ENCODE peak calls at places on chromosome 16, in five cellular contexts. One of them, this sample, is unnamed.
A peak's percentile ranks its signal among the peaks of the same experiment; 100 is the strongest.

GRCh38 chr16:27526169-27526568 is 23.5 kb downstream of the GTF3C1 start:
- DNase-seq in GM04504: no peak
- DNase-seq in stimulated activated CD4-positive, alpha-beta T cell treated with anti-CD3 and anti-CD28 coated beads, TNF-alpha, amount 100 ng/mL, for 4 hours: no peak
- DNase-seq in Daoy: no peak
- DNase-seq in HTR-8/SVneo: no peak
- DNase-seq in this sample: no peak

GRCh38 chr16:53982631-53983042 is 278.7 kb downstream of the FTO start:
- DNase-seq in GM04504: no peak
- DNase-seq in stimulated activated CD4-positive, alpha-beta T cell treated with anti-CD3 and anti-CD28 coated beads, TNF-alpha, amount 100 ng/mL, for 4 hours: no peak
- DNase-seq in Daoy: no peak
- DNase-seq in HTR-8/SVneo: no peak
- DNase-seq in this sample: no peak

GRCh38 chr16:81366316-81366932 is 51.7 kb downstream of the GAN start:
- DNase-seq in GM04504: peak; percentile 21
- DNase-seq in stimulated activated CD4-positive, alpha-beta T cell treated with anti-CD3 and anti-CD28 coated beads, TNF-alpha, amount 100 ng/mL, for 4 hours: no peak
- DNase-seq in Daoy: peak; percentile 19
- DNase-seq in HTR-8/SVneo: peak; percentile 43
- DNase-seq in this sample: peak; percentile 28

GRCh38 chr16:22291860-22292692 is 5.1 kb upstream of the POLR3E start:
- DNase-seq in GM04504: no peak
- DNase-seq in stimulated activated CD4-positive, alpha-beta T cell treated with anti-CD3 and anti-CD28 coated beads, TNF-alpha, amount 100 ng/mL, for 4 hours: no peak
- DNase-seq in Daoy: no peak
- DNase-seq in HTR-8/SVneo: no peak
- DNase-seq in this sample: no peak

GRCh38 chr16:47309581-47310312 is 151.1 kb downstream of the ITFG1 start:
- DNase-seq in GM04504: no peak
- DNase-seq in stimulated activated CD4-positive, alpha-beta T cell treated with anti-CD3 and anti-CD28 coated beads, TNF-alpha, amount 100 ng/mL, for 4 hours: no peak
- DNase-seq in Daoy: no peak
- DNase-seq in HTR-8/SVneo: no peak
- DNase-seq in this sample: no peak

GRCh38 chr16:777826-778225 is 10.4 kb downstream of the RPUSD1 start:
- DNase-seq in GM04504: no peak
- DNase-seq in stimulated activated CD4-positive, alpha-beta T cell treated with anti-CD3 and anti-CD28 coated beads, TNF-alpha, amount 100 ng/mL, for 4 hours: no peak
- DNase-seq in Daoy: peak; percentile 65
- DNase-seq in HTR-8/SVneo: no peak
- DNase-seq in this sample: no peak

GRCh38 chr16:83968891-83969672 is 1.0 kb downstream of the NECAB2 start:
- DNase-seq in GM04504: no peak
- DNase-seq in stimulated activated CD4-positive, alpha-beta T cell treated with anti-CD3 and anti-CD28 coated beads, TNF-alpha, amount 100 ng/mL, for 4 hours: no peak
- DNase-seq in Daoy: no peak
- DNase-seq in HTR-8/SVneo: no peak
- DNase-seq in this sample: no peak

GRCh38 chr16:83344014-83344413 is 463.8 kb upstream of the HSBP1 start:
- DNase-seq in GM04504: peak; percentile 89
- DNase-seq in stimulated activated CD4-positive, alpha-beta T cell treated with anti-CD3 and anti-CD28 coated beads, TNF-alpha, amount 100 ng/mL, for 4 hours: no peak
- DNase-seq in Daoy: peak; percentile 77
- DNase-seq in HTR-8/SVneo: peak; percentile 71
- DNase-seq in this sample: peak; percentile 55

GRCh38 chr16:46782320-46782719 is 34.2 kb upstream of the MYLK3 start:
- DNase-seq in GM04504: no peak
- DNase-seq in stimulated activated CD4-positive, alpha-beta T cell treated with anti-CD3 and anti-CD28 coated beads, TNF-alpha, amount 100 ng/mL, for 4 hours: no peak
- DNase-seq in Daoy: no peak
- DNase-seq in HTR-8/SVneo: no peak
- DNase-seq in this sample: no peak

GRCh38 chr16:74485916-74486315 is 64.6 kb upstream of the CLEC18B start:
- DNase-seq in GM04504: no peak
- DNase-seq in stimulated activated CD4-positive, alpha-beta T cell treated with anti-CD3 and anti-CD28 coated beads, TNF-alpha, amount 100 ng/mL, for 4 hours: no peak
- DNase-seq in Daoy: no peak
- DNase-seq in HTR-8/SVneo: no peak
- DNase-seq in this sample: no peak

GRCh38 chr16:11370084-11370931 is 25.0 kb downstream of the RMI2 start:
- DNase-seq in GM04504: no peak
- DNase-seq in stimulated activated CD4-positive, alpha-beta T cell treated with anti-CD3 and anti-CD28 coated beads, TNF-alpha, amount 100 ng/mL, for 4 hours: no peak
- DNase-seq in Daoy: no peak
- DNase-seq in HTR-8/SVneo: no peak
- DNase-seq in this sample: no peak

GRCh38 chr16:3190949-3191353 is 2.9 kb downstream of the OR1F1 start:
- DNase-seq in GM04504: no peak
- DNase-seq in stimulated activated CD4-positive, alpha-beta T cell treated with anti-CD3 and anti-CD28 coated beads, TNF-alpha, amount 100 ng/mL, for 4 hours: no peak
- DNase-seq in Daoy: no peak
- DNase-seq in HTR-8/SVneo: no peak
- DNase-seq in this sample: no peak

GRCh38 chr16:16019488-16019887 is 70.1 kb downstream of the ABCC1 start:
- DNase-seq in GM04504: peak; percentile 45
- DNase-seq in stimulated activated CD4-positive, alpha-beta T cell treated with anti-CD3 and anti-CD28 coated beads, TNF-alpha, amount 100 ng/mL, for 4 hours: no peak
- DNase-seq in Daoy: peak; percentile 78
- DNase-seq in HTR-8/SVneo: peak; percentile 38
- DNase-seq in this sample: no peak

GRCh38 chr16:2056077-2056476 is 8.3 kb downstream of the TSC2 start:
- DNase-seq in GM04504: no peak
- DNase-seq in stimulated activated CD4-positive, alpha-beta T cell treated with anti-CD3 and anti-CD28 coated beads, TNF-alpha, amount 100 ng/mL, for 4 hours: no peak
- DNase-seq in Daoy: no peak
- DNase-seq in HTR-8/SVneo: no peak
- DNase-seq in this sample: peak; percentile 14

GRCh38 chr16:27174798-27175197 is 28.5 kb upstream of the KDM8 start:
- DNase-seq in GM04504: no peak
- DNase-seq in stimulated activated CD4-positive, alpha-beta T cell treated with anti-CD3 and anti-CD28 coated beads, TNF-alpha, amount 100 ng/mL, for 4 hours: no peak
- DNase-seq in Daoy: peak; percentile 7
- DNase-seq in HTR-8/SVneo: peak; percentile 21
- DNase-seq in this sample: peak; percentile 6

GRCh38 chr16:1808691-1809090 is 15.2 kb upstream of the IGFALS start:
- DNase-seq in GM04504: no peak
- DNase-seq in stimulated activated CD4-positive, alpha-beta T cell treated with anti-CD3 and anti-CD28 coated beads, TNF-alpha, amount 100 ng/mL, for 4 hours: no peak
- DNase-seq in Daoy: no peak
- DNase-seq in HTR-8/SVneo: no peak
- DNase-seq in this sample: no peak

GRCh38 chr16:54178491-54178976 is 108.1 kb downstream of the IRX3 start:
- DNase-seq in GM04504: no peak
- DNase-seq in stimulated activated CD4-positive, alpha-beta T cell treated with anti-CD3 and anti-CD28 coated beads, TNF-alpha, amount 100 ng/mL, for 4 hours: no peak
- DNase-seq in Daoy: no peak
- DNase-seq in HTR-8/SVneo: no peak
- DNase-seq in this sample: no peak

This sample was measured in NCI-H460.